ENCODE peak calls at places on chromosomes 16 and 17, in nine cellular contexts. C, Q, U, X, B, D, N, Z and I are unnamed samples.
A peak's percentile ranks its signal among the peaks of the same experiment; 100 is the strongest.

GRCh38 chr17:1482686-1483445 is 9.6 kb downstream of the MYO1C start:
- DNase-seq in C (no peak), Q (no peak), U (no peak), X (no peak), B (no peak), D (no peak), N (no peak), Z (no peak), I (no peak)

GRCh38 chr16:86714166-86714565 is 135.8 kb downstream of the FOXL1 start:
- DNase-seq in C (peak; percentile 16), Q (no peak), U (no peak), X (no peak), B (peak; percentile 33), D (no peak), N (no peak), Z (peak; percentile 37), I (no peak)

GRCh38 chr16:11004957-11005610 is 60.7 kb downstream of the CLEC16A start:
- DNase-seq in C (no peak), Q (no peak), U (no peak), X (no peak), B (peak; percentile 23), D (no peak), N (no peak), Z (peak; percentile 81), I (no peak)

GRCh38 chr17:73820686-73821448 is 176.6 kb upstream of the SDK2 start:
- DNase-seq in C (no peak), Q (no peak), U (no peak), X (no peak), B (no peak), D (peak; percentile 67), N (peak; percentile 14), Z (no peak), I (peak; percentile 38)

GRCh38 chr16:66335704-66336329 is 30.7 kb upstream of the CDH5 start:
- DNase-seq in C (no peak), Q (no peak), U (no peak), X (no peak), B (peak; percentile 87), D (no peak), N (no peak), Z (peak; percentile 80), I (no peak)

GRCh38 chr16:68086336-68086821 is 1.2 kb downstream of the NFATC3 start:
- DNase-seq in C (peak; percentile 57), Q (no peak), U (no peak), X (peak; percentile 49), B (peak; percentile 44), D (no peak), N (no peak), Z (peak; percentile 59), I (no peak)

GRCh38 chr17:63446981-63447687 is 1.0 kb upstream of the CYB561 start:
- DNase-seq in C (no peak), Q (no peak), U (no peak), X (no peak), B (peak; percentile 81), D (peak; percentile 60), N (no peak), Z (no peak), I (no peak)

GRCh38 chr16:4231367-4231766 is 10.5 kb downstream of the SRL start:
- DNase-seq in C (no peak), Q (no peak), U (no peak), X (no peak), B (no peak), D (no peak), N (no peak), Z (no peak), I (no peak)

GRCh38 chr17:81693491-81694360 is 9.4 kb upstream of the MRPL12 start:
- DNase-seq in C (no peak), Q (no peak), U (no peak), X (no peak), B (no peak), D (peak; percentile 67), N (no peak), Z (no peak), I (no peak)

GRCh38 chr17:57523926-57524634 is 221.0 kb downstream of the CCDC182 start:
- DNase-seq in C (peak; percentile 91), Q (peak; percentile 48), U (no peak), X (peak; percentile 63), B (peak; percentile 24), D (no peak), N (no peak), Z (peak; percentile 61), I (peak; percentile 15)

GRCh38 chr16:87552772-87553171 is 49.5 kb upstream of the JPH3 start:
- DNase-seq in C (peak; percentile 59), Q (no peak), U (no peak), X (peak; percentile 30), B (no peak), D (no peak), N (no peak), Z (no peak), I (no peak)